ENCODE peak calls at places on chromosomes 13 and 19, in nine cellular contexts. D is non-pigmented ciliary epithelial cell, S is GM03348, P is progenitor cell of endocrine pancreas, N is GM10248, R is GM04503, F is iPS-NIHi11, X is NCI-H2107, I is omental fat pad. M is an unnamed sample.

GRCh38 chr19:50300814-50301606 is 28.2 kb downstream of the KCNC3 start:
- DNase-seq in I (no peak), P (no peak), N (no peak), D (peak), R (peak), S (peak), X (no peak), F (no peak), M (no peak)

GRCh38 chr13:76638882-76639281 is 247.3 kb downstream of the KCTD12 start:
- DNase-seq in N (no peak), X (no peak), F (no peak), R (no peak), D (peak), I (no peak), P (no peak), S (no peak), M (no peak)

GRCh38 chr19:18541992-18542935 is 1.1 kb downstream of the FKBP8 start:
- DNase-seq in P (no peak), R (no peak), D (no peak), X (no peak), I (no peak), F (peak), N (no peak), S (peak), M (peak)

GRCh38 chr19:43330726-43331434 is 22.6 kb upstream of the CD177 start:
- DNase-seq in F (no peak), N (no peak), X (no peak), D (no peak), I (no peak), P (no peak), S (no peak), R (no peak), M (no peak)

GRCh38 chr13:22736768-22737092 is 444.0 kb upstream of the SGCG start:
- DNase-seq in N (no peak), X (no peak), R (no peak), F (no peak), I (no peak), P (no peak), S (no peak), D (no peak), M (no peak)

GRCh38 chr19:49340069-49340864 is 5.1 kb downstream of the CD37 start:
- DNase-seq in N (peak), D (no peak), S (no peak), X (peak), R (no peak), I (no peak), F (peak), P (no peak), M (peak)

GRCh38 chr13:44929691-44930090 is 59.6 kb downstream of the NUFIP1 start:
- DNase-seq in P (no peak), X (no peak), I (no peak), S (no peak), F (no peak), N (no peak), D (no peak), R (no peak), M (no peak)

GRCh38 chr13:111115841-111116500 is 861 bp downstream of the ARHGEF7 start:
- DNase-seq in N (no peak), F (peak), P (no peak), I (no peak), S (peak), D (no peak), X (no peak), R (peak), M (no peak)

GRCh38 chr19:3738477-3739220 is 22.8 kb downstream of the APBA3 start:
- DNase-seq in N (no peak), S (no peak), F (no peak), X (no peak), R (no peak), D (no peak), I (no peak), P (no peak), M (no peak)

GRCh38 chr19:50233308-50233910 is 30.0 kb downstream of the MYH14 start:
- DNase-seq in D (no peak), X (no peak), R (no peak), S (no peak), F (no peak), P (no peak), N (no peak), I (no peak), M (no peak)

GRCh38 chr19:6011794-6012193 is 33.9 kb upstream of the RANBP3 start:
- DNase-seq in D (no peak), R (no peak), X (no peak), S (no peak), N (no peak), F (no peak), I (no peak), P (no peak), M (no peak)

GRCh38 chr19:1274852-1275259 is 474 bp upstream of the FAM174C start:
- DNase-seq in P (no peak), D (no peak), F (no peak), R (no peak), N (no peak), X (no peak), S (no peak), I (no peak), M (no peak)

GRCh38 chr19:1154731-1155351 is 19.2 kb downstream of the SBNO2 start:
- DNase-seq in I (peak), N (no peak), P (no peak), F (no peak), R (peak), X (no peak), S (peak), D (peak), M (no peak)

M was measured in germinal center.